ENCODE peak calls at places on chromosomes 11 and 22, in nine cellular contexts. F is lower leg skin, A is stromal cell of bone marrow, Z is HTR-8/SVneo, P is C1 segment of cervical spinal cord, V is neural progenitor cell, N is HFFc6, B is astrocyte of the cerebellum, W is brain pericyte. T is an unnamed sample.

GRCh38 chr11:102806296-102806695 is 8.3 kb upstream of the MMP1 start:
- DNase-seq in V (no peak), P (no peak), Z (no peak), W (no peak), A (no peak), N (peak; percentile 41), B (no peak), F (no peak), T (no peak)

GRCh38 chr22:37021710-37022482 is 2.4 kb downstream of the MPST start:
- DNase-seq in A (no peak), N (peak; percentile 13), Z (no peak), F (no peak), V (peak; percentile 86), B (no peak), W (no peak), P (peak; percentile 31), T (no peak)

GRCh38 chr22:36405671-36406070 is 17.9 kb upstream of the MYH9 start:
- DNase-seq in F (no peak), P (peak; percentile 23), Z (no peak), V (no peak), A (no peak), N (no peak), W (no peak), B (no peak), T (no peak)

GRCh38 chr11:68298659-68299516 is 13.5 kb upstream of the LRP5 start:
- DNase-seq in Z (no peak), B (no peak), W (no peak), F (no peak), P (no peak), V (no peak), N (no peak), A (no peak), T (no peak)

GRCh38 chr22:37242395-37242918 is 1.6 kb downstream of the RAC2 start:
- DNase-seq in B (no peak), A (no peak), P (peak; percentile 57), Z (no peak), F (peak; percentile 63), W (no peak), V (no peak), N (no peak), T (no peak)

GRCh38 chr22:38921126-38921525 is 36.3 kb upstream of the APOBEC3A start:
- DNase-seq in W (no peak), V (no peak), Z (no peak), N (no peak), B (no peak), F (peak; percentile 24), A (no peak), P (no peak), T (no peak)

GRCh38 chr22:31177420-31178162 is 17.6 kb downstream of the RNF185 start:
- DNase-seq in W (no peak), N (peak; percentile 87), P (no peak), B (peak; percentile 72), Z (peak; percentile 78), F (peak; percentile 29), A (peak; percentile 78), V (no peak), T (peak; percentile 69)

GRCh38 chr11:67382481-67383136 is 9.2 kb upstream of the RAD9A start:
- DNase-seq in Z (peak; percentile 85), W (no peak), A (peak; percentile 57), B (no peak), F (peak; percentile 80), P (peak; percentile 67), V (peak; percentile 85), N (peak; percentile 66), T (no peak)

GRCh38 chr11:108218912-108219783 is 3.3 kb downstream of the NPAT start:
- DNase-seq in V (peak; percentile 60), P (no peak), A (no peak), Z (no peak), W (no peak), B (no peak), F (no peak), N (no peak), T (no peak)

GRCh38 chr11:114120606-114121005 is 61.1 kb downstream of the ZBTB16 start:
- DNase-seq in A (no peak), W (no peak), N (no peak), V (no peak), F (no peak), B (no peak), P (no peak), Z (no peak), T (no peak)

GRCh38 chr11:67463186-67463585 is 5.9 kb downstream of the TMEM134 start:
- DNase-seq in Z (no peak), F (no peak), P (no peak), A (no peak), B (no peak), N (no peak), V (no peak), W (no peak), T (no peak)